ENCODE peak calls at places on chromosome 6, in five cellular contexts. Q is neural progenitor cell, Z is IMR-90, I is PC-9, U is A549. B is an unnamed sample.

GRCh38 chr6:142702501-142703460 is 242.2 kb downstream of the HIVEP2 start:
- DNase-seq in Q (peak; percentile 17), Z (no peak), I (no peak), U (no peak), B (no peak)

GRCh38 chr6:158926429-158926828 is 73.6 kb downstream of the RSPH3 start:
- DNase-seq in Q (no peak), Z (peak; percentile 91), I (no peak), U (peak; percentile 48), B (peak; percentile 52)

GRCh38 chr6:167757821-167758220 is 68.9 kb upstream of the AFDN start:
- DNase-seq in Q (no peak), Z (no peak), I (no peak), U (no peak), B (no peak)

GRCh38 chr6:18263561-18264337 is 581 bp downstream of the DEK start:
- DNase-seq in Q (no peak), Z (no peak), I (no peak), U (peak; percentile 63), B (no peak)

GRCh38 chr6:111534366-111534765 is 51.3 kb upstream of the REV3L start:
- DNase-seq in Q (no peak), Z (peak; percentile 35), I (peak; percentile 44), U (peak; percentile 7), B (no peak)

GRCh38 chr6:116392158-116393032 is 21.6 kb downstream of the DSE start:
- DNase-seq in Q (no peak), Z (peak; percentile 38), I (no peak), U (no peak), B (no peak)

GRCh38 chr6:109458774-109459531 is 3.4 kb upstream of the MICAL1 start:
- DNase-seq in Q (peak; percentile 53), Z (no peak), I (no peak), U (no peak), B (no peak)

GRCh38 chr6:148342146-148343027 is at the start of gene SASH1:
- DNase-seq in Q (peak; percentile 97), Z (peak; percentile 77), I (peak; percentile 45), U (peak; percentile 72), B (no peak)

GRCh38 chr6:2900821-2901644 is 2.1 kb downstream of the SERPINB9 start:
- DNase-seq in Q (no peak), Z (no peak), I (no peak), U (no peak), B (no peak)

DNA sequence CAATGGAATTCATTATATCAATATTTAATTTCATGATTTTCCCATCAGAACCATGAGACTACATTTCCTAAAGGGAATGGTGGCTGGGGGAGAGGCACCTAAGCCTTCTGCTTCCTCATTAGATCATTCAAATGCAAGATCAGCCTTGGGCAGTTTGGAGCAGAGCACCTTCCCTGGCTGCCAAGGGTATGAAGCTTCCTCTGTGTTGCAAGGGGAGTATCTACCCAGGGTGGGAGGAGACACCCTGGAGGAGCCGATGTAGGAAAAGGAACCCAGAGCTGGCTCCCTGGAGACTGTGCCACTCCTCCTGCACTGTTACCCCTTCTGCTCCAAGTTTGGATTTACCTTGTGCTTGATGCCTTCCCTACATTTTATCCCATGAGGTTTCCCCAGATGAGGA is 299.7 kb upstream of the PRDM1 start:
- DNase-seq in Q (no peak), Z (no peak), I (no peak), U (no peak), B (no peak)
- H3K27ac ChIP-seq in Q (no peak overlapping the region), Z (no peak overlapping the region), I (no peak overlapping the region), U (no peak overlapping the region), B (no peak overlapping the region)

GRCh38 chr6:140774080-140774505 is 1358.6 kb upstream of the GJE1 start:
- DNase-seq in Q (no peak), Z (peak; percentile 91), I (peak; percentile 2), U (no peak), B (no peak)
- H3K4me2 ChIP-seq in Q (no peak overlapping the region), Z (peak overlapping the region; percentile 25), I (no peak overlapping the region), U (no peak overlapping the region), B (no peak overlapping the region)

GRCh38 chr6:33451606-33452005 is 2.8 kb upstream of the ZBTB9 start:
- DNase-seq in Q (no peak), Z (no peak), I (no peak), U (no peak), B (no peak)
- H3K27ac ChIP-seq in Q (no peak overlapping the region), Z (no peak overlapping the region), I (no peak overlapping the region), U (no peak overlapping the region), B (no peak overlapping the region)

DNA sequence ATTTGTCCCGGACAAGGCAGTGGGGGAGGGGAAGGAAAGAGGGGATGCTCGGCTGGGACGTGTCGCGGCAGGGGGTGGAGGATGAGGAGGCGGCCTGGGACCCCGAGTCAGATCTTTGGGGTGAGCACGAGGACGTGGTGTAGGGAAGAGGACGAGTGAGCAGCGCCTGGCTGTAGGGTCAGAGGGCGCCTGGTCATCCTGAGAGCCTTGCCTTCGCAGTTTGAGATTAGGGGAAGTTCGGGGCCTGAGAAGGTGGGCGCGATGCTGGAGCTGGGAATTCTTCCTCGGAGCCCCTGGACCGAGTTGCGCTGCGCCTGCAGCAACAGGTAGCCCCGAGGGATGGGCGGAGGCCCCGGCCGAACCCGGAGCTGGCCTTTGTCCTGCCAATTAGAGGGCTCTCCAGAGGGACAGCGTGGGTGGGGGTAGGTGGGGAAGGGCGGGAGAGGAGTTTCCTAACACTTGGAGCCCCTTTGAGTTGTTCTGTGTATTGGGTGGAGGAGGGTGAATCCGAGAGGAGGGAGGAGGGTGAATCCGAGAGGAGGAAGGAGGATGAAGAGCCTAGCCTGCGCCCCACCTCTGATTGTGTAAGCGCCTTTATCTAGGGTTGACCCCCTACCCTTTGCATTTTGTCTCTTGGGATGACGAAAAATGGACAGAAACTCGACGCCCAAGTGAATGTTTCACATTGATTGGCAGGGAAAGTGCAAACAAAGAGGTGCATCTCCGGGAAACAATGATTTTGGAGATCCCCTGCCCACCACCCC is 72.1 kb downstream of the SOX4 start:
- DNase-seq in Q (peak; percentile 80), Z (no peak), I (no peak), U (no peak), B (no peak)
- H3K4me2 ChIP-seq in Q (peak overlapping the region; percentile 93), Z (peak overlapping the region; percentile 90), I (peak overlapping the region; percentile 82), U (no peak overlapping the region), B (peak overlapping the region; percentile 82)

DNA sequence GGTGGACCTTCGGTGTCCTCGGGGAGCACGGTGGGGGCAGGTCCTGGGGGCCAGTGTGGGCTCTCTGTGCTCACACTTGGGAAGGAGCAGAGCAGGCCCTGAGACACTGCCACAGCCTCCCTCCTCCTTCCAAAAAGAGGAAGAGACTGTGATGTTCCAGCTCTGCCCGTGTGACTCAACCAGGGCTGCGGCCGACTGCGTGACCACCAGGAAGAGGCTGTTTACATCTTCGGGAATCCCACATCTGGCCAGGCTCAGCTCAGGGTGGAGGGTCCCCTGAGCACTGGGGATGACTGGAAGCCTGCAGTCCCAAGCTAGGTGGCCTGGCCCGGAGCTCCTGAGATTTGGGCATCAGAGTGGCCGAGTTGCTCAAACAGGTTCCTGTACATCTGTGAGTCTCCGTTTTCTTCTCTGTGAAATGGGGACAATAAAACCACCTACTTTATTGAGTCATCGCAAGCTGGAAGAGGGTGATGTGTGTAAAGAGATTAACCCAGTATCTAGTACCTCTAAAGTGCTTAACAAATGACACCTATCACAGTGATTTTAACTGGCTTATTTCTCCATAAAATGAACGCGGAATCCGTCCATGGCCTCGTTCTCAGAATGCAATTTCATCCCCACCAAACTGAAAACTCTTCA is 242.1 kb downstream of the DLL1 start:
- DNase-seq in Q (no peak), Z (peak; percentile 33), I (no peak), U (no peak), B (no peak)
- H3K27ac ChIP-seq in Q (no peak overlapping the region), Z (peak overlapping the region; percentile 73), I (no peak overlapping the region), U (no peak overlapping the region), B (no peak overlapping the region)

GRCh38 chr6:32920610-32921188 is 20.1 kb downstream of the HLA-DMB start:
- DNase-seq in Q (no peak), Z (no peak), I (no peak), U (peak; percentile 22), B (no peak)
- H3K4me2 ChIP-seq in Q (no peak overlapping the region), Z (no peak overlapping the region), I (no peak overlapping the region), U (peak overlapping the region; percentile 73), B (no peak overlapping the region)

DNA sequence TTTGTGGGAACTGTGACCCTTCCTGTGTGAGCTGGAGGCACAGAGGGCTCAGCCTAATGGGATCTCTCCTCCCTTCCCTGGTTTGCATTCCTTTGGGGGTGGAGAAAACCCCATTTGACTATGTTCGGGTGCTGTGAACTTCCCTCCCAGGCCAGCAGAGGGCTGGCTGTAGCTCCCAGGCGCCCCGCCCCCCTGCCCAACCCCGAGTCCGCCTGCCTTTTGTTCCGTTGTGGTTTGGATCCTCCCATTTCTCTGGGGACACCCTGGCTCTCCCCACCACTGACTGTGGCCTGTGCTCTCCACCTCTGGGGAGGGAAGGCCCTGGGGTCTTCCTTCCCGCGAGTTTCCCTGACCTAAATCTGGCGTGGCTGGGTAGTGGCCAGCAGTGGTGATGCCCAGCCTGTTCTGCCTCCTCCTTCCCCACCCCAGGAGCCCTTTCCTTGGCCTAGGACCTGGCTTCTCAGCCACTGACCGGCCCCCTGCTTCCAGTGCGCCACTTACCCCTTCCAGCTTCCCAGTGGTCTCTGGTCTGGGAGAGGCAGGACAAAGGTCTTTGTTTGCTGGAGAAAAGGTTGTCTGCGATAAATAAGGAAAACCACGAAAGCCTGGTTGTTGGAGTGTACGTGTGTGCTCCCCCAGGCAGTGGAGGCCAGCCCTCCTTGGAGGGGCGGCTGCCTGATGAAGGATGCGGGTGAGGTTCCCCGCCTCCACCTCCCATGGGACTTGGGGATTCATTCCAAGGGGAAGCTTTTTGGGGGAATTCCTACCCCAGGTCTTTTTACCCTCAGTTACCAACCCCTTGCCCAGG is 5.0 kb downstream of the VEGFA start:
- DNase-seq in Q (peak; percentile 93), Z (peak; percentile 61), I (peak; percentile 71), U (peak; percentile 57), B (no peak)
- H3K27ac ChIP-seq in Q (no peak overlapping the region), Z (peak overlapping the region; percentile 92), I (peak overlapping the region; percentile 94), U (peak overlapping the region; percentile 97), B (no peak overlapping the region)

DNA sequence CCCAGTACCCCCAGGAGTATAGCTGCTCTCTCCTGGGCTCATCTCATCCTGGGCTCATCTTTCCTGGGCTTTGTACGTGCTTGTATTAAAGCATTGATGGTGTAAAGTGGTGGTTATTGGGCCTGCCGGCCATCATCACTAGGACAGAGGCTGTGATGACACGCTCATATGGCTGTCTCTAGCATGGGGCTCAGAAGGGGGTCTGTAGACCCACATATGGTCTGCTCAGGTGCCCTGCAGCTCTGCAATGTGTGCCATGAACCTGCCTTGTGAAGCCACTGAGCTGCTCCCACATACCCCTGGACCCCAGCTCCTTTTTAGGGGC is 143.4 kb downstream of the CDC5L start:
- DNase-seq in Q (no peak), Z (no peak), I (no peak), U (no peak), B (no peak)
- H3K4me2 ChIP-seq in Q (no peak overlapping the region), Z (no peak overlapping the region), I (no peak overlapping the region), U (no peak overlapping the region), B (no peak overlapping the region)

B was measured in keratinocyte.